ENCODE peak calls at places on chromosome 9, in four cellular contexts. X is activated T-cell treated with anti-CD3 and anti-CD28 coated beads, Interleukin-2, amount 50 U/mL, for 72 hours; G is AG08396; P is esophagus squamous epithelium. I is an unnamed sample.

GRCh38 chr9:114629563-114630090 is 18.5 kb downstream of the TMEM268 start:
- DNase-seq in X (no peak), P (no peak), G (no peak), I (no peak)

GRCh38 chr9:557601-558201 is 283.8 kb upstream of the DMRT1 start:
- DNase-seq in P (no peak), G (no peak), X (no peak), I (no peak)

GRCh38 chr9:129282308-129283211 is 104.5 kb upstream of the IER5L start:
- DNase-seq in G (no peak), P (no peak), X (no peak), I (no peak)

GRCh38 chr9:76018244-76018643 is 127.8 kb downstream of the PCSK5 start:
- DNase-seq in P (no peak), G (no peak), X (peak; percentile 34), I (no peak)

GRCh38 chr9:127809562-127810377 is 7.1 kb downstream of the FPGS start:
- DNase-seq in X (no peak), G (no peak), P (no peak), I (no peak)

GRCh38 chr9:85061969-85062368 is 392.4 kb downstream of the NTRK2 start:
- DNase-seq in G (no peak), X (no peak), P (no peak), I (no peak)

GRCh38 chr9:116313638-116314037 is 160.0 kb downstream of the PAPPA start:
- DNase-seq in G (no peak), X (no peak), P (no peak), I (no peak)

GRCh38 chr9:111005711-111006482 is 32.4 kb downstream of the LPAR1 start:
- DNase-seq in P (no peak), X (no peak), G (no peak), I (no peak)

GRCh38 chr9:127185931-127186781 is 63.7 kb upstream of the ANGPTL2 start:
- DNase-seq in P (no peak), X (no peak), G (peak; percentile 67), I (no peak)